ENCODE peak calls at places on chromosomes 7 and 10, in five cellular contexts. H is fibroblast of lung, L is PC-3, T is SK-N-SH, R is IMR-90. D is an unnamed sample.

GRCh38 chr10:132146271-132146671 is 40.5 kb upstream of the DPYSL4 start:
- DNase-seq in H (no peak), L (no peak), R (no peak), T (no peak), D (no peak)

GRCh38 chr7:132084776-132085388 is 491.4 kb downstream of the PLXNA4 start:
- DNase-seq in T (no peak), H (no peak), R (peak; percentile 11), L (peak; percentile 30), D (peak; percentile 22)

GRCh38 chr10:24249829-24250415 is 41.0 kb downstream of the KIAA1217 start:
- DNase-seq in R (no peak), T (no peak), H (no peak), L (no peak), D (peak; percentile 7)

GRCh38 chr7:36400606-36401005 is 10.9 kb downstream of the ANLN start:
- DNase-seq in R (peak; percentile 57), H (no peak), L (no peak), T (no peak), D (peak; percentile 31)

GRCh38 chr10:73864229-73864628 is 10.1 kb downstream of the CAMK2G start:
- DNase-seq in R (no peak), L (no peak), T (no peak), H (no peak), D (no peak)

GRCh38 chr7:155291045-155291530 is 6.6 kb upstream of the INSIG1 start:
- DNase-seq in H (peak; percentile 70), T (no peak), R (peak; percentile 66), L (peak; percentile 67), D (peak; percentile 22)

GRCh38 chr7:143013897-143014296 is 13.0 kb downstream of the OR9A2 start:
- DNase-seq in T (no peak), R (peak; percentile 53), L (peak; percentile 73), H (peak; percentile 79), D (peak; percentile 89)

GRCh38 chr7:16587785-16588184 is 57.8 kb downstream of the ANKMY2 start:
- DNase-seq in H (no peak), R (no peak), L (no peak), T (no peak), D (no peak)

GRCh38 chr7:74612015-74612829 is 45.3 kb upstream of the GTF2I start:
- DNase-seq in T (peak; percentile 62), H (no peak), L (no peak), R (no peak), D (no peak)

GRCh38 chr7:28706607-28707006 is 251.5 kb downstream of the TRIL start:
- DNase-seq in R (no peak), L (no peak), T (no peak), H (no peak), D (no peak)

GRCh38 chr7:2629740-2630681 is 1.8 kb upstream of the TTYH3 start:
- DNase-seq in H (no peak), T (no peak), L (peak; percentile 11), R (peak; percentile 39), D (no peak)

GRCh38 chr7:134943785-134944400 is 42.4 kb upstream of the AGBL3 start:
- DNase-seq in R (peak; percentile 33), H (peak; percentile 71), T (peak; percentile 74), L (peak; percentile 74), D (no peak)

GRCh38 chr10:1560535-1561192 is 176.7 kb downstream of the ADARB2 start:
- DNase-seq in T (no peak), R (no peak), L (no peak), H (no peak), D (no peak)

GRCh38 chr7:90474284-90475210 is 5.1 kb downstream of the PTTG1IP2 start:
- DNase-seq in L (peak; percentile 86), T (no peak), H (peak; percentile 63), R (peak; percentile 73), D (no peak)

GRCh38 chr7:27277628-27278027 is 35.0 kb downstream of the EVX1 start:
- DNase-seq in T (no peak), R (peak; percentile 1), H (no peak), L (peak; percentile 83), D (peak; percentile 3)

GRCh38 chr7:18873674-18874341 is 243.6 kb downstream of the TWIST1 start:
- DNase-seq in H (peak; percentile 28), L (peak; percentile 39), T (peak; percentile 19), R (peak; percentile 41), D (peak; percentile 47)

GRCh38 chr10:119643306-119644214 is 7.6 kb upstream of the BAG3 start:
- DNase-seq in L (no peak), H (peak; percentile 50), T (no peak), R (no peak), D (no peak)

GRCh38 chr10:42477170-42477569 is 161.2 kb downstream of the ZNF33B start:
- DNase-seq in R (no peak), L (no peak), H (no peak), T (peak; percentile 44), D (no peak)

GRCh38 chr7:756928-757560 is 30.0 kb upstream of the PRKAR1B start:
- DNase-seq in R (no peak), L (no peak), T (no peak), H (no peak), D (no peak)

GRCh38 chr10:95561200-95562177 is at the start of gene SORBS1:
- DNase-seq in L (peak; percentile 94), T (peak; percentile 99), H (peak; percentile 89), R (peak; percentile 91), D (peak; percentile 98)

GRCh38 chr10:133372507-133372906 is 647 bp downstream of the ECHS1 start:
- DNase-seq in R (no peak), L (no peak), T (peak; percentile 54), H (no peak), D (no peak)
- H3K9ac ChIP-seq in R (no peak overlapping the region), L (no peak overlapping the region), T (peak overlapping the region; percentile 21), H (no peak overlapping the region), D (peak overlapping the region; percentile 58)

GRCh38 chr7:54987772-54988171 is 31.0 kb upstream of the EGFR start:
- DNase-seq in H (no peak), T (no peak), L (peak; percentile 40), R (no peak), D (no peak)

GRCh38 chr7:54991341-54991740 is 27.5 kb upstream of the EGFR start:
- DNase-seq in R (no peak), T (no peak), L (no peak), H (no peak), D (no peak)

GRCh38 chr7:54988516-54988915 is 30.3 kb upstream of the EGFR start:
- DNase-seq in T (no peak), R (no peak), H (no peak), L (no peak), D (no peak)

GRCh38 chr7:54986716-54987115 is 32.1 kb upstream of the EGFR start:
- DNase-seq in L (peak; percentile 70), T (no peak), R (no peak), H (no peak), D (no peak)

GRCh38 chr7:54989826-54990225 is 29.0 kb upstream of the EGFR start:
- DNase-seq in R (no peak), H (no peak), T (no peak), L (no peak), D (peak; percentile 13)
- H3K4me1 ChIP-seq in R (peaks cover 3% of the 10 kb centered on the region), H (peaks cover 6% of the 10 kb centered on the region), T (peaks cover 5% of the 10 kb centered on the region), L (peaks cover 37% of the 10 kb centered on the region), D (peaks cover 22% of the 10 kb centered on the region)

DNA sequence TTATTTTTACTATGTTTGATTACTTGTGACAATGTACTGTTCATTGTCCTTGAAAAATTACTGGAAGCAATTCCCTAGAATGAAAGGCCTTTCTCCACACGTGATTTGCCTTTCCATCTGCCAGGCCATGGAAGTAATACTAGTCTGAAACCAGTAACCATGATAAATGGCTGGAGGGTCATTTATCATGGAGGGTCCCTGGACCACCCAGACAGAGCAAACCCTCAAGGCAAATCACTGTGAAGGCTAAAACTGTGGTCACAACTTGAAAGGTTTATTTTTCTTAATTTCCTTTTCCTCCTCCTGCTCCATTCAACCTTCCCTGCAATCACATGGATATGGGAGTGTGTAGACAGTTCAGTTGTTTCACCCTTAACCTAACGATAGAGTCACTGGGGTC is 16.4 kb downstream of the BRAF start:
- DNase-seq in H (no peak), L (no peak), T (no peak), R (no peak), D (no peak)
- H3K9me3 ChIP-seq in H (no peaks in the 10 kb centered on the region), L (no peaks in the 10 kb centered on the region), T (peaks cover under 1% of the 10 kb centered on the region), R (no peaks in the 10 kb centered on the region), D (no peaks in the 10 kb centered on the region)

GRCh38 chr7:10473569-10473968 is 500.1 kb upstream of the PHF14 start:
- DNase-seq in L (no peak), H (no peak), T (no peak), R (no peak), D (no peak)

GRCh38 chr7:10468908-10469307 is 504.8 kb upstream of the PHF14 start:
- DNase-seq in L (no peak), H (no peak), T (no peak), R (no peak), D (no peak)

GRCh38 chr7:10469476-10469875 is 504.2 kb upstream of the PHF14 start:
- DNase-seq in L (no peak), H (no peak), R (no peak), T (no peak), D (no peak)

GRCh38 chr7:10472115-10472514 is 501.6 kb upstream of the PHF14 start:
- DNase-seq in R (no peak), H (no peak), T (no peak), L (no peak), D (no peak)

DNA sequence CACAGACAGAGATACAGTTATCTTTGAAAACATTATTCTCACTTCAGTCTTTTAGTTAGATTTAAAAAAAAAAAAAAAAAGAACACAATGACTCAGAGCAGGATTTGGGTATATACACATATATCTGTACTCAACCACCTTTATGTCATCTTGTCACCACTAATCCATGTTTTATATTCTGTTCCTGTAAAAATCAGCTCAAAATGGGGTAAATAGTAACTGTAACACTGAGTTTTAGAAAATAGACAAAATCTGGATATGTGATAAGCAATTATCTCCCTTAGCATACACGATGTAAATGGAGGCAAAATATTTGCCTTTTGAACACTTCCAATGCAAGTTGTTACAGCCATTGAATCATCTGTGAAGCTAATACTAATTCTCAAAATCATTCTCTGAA is 502.4 kb upstream of the PHF14 start:
- DNase-seq in T (no peak), R (no peak), L (no peak), H (no peak), D (no peak)
- H3K9ac ChIP-seq in T (no peak overlapping the region), R (no peak overlapping the region), L (no peak overlapping the region), H (no peak overlapping the region), D (no peak overlapping the region)

D was measured in adipocyte.